ENCODE peak calls at places on chromosomes 2 and 18, in six cellular contexts. H is H9, I is IMR-90, C is H1, J is neuronal stem cell, S is mesendoderm. G is an unnamed sample.

GRCh38 chr2:60028819-60029218 is 524.6 kb downstream of the BCL11A start:
- DNase-seq in S (peak), H (no peak), I (no peak), J (no peak), C (no peak), G (peak)

GRCh38 chr18:6557052-6557451 is 142.3 kb upstream of the L3MBTL4 start:
- DNase-seq in I (no peak), J (peak), S (peak), H (peak), C (no peak), G (peak)

GRCh38 chr2:226154610-226155009 is 645.0 kb downstream of the IRS1 start:
- DNase-seq in S (no peak), C (no peak), H (no peak), J (no peak), I (no peak), G (no peak)

GRCh38 chr2:19543271-19544019 is 185.0 kb upstream of the OSR1 start:
- DNase-seq in I (peak), C (no peak), J (no peak), S (no peak), H (no peak), G (no peak)

GRCh38 chr18:76491801-76492668 is 3.0 kb downstream of the ZNF516 start:
- DNase-seq in J (peak), I (peak), S (peak), H (peak), C (no peak), G (no peak)

GRCh38 chr2:126761256-126761980 is 105.5 kb downstream of the GYPC start:
- DNase-seq in J (no peak), I (no peak), C (no peak), S (no peak), H (no peak), G (no peak)

GRCh38 chr2:221572180-221572820 is at the start of gene EPHA4:
- DNase-seq in H (peak), S (peak), J (peak), C (no peak), I (peak), G (peak)

GRCh38 chr18:79405781-79406575 is 10.2 kb downstream of the NFATC1 start:
- DNase-seq in J (no peak), S (no peak), H (no peak), C (no peak), I (no peak), G (no peak)

GRCh38 chr2:206062724-206063123 is 23.2 kb downstream of the INO80D start:
- DNase-seq in I (no peak), C (no peak), S (peak), J (no peak), H (no peak), G (no peak)

GRCh38 chr2:39736593-39736992 is 42.5 kb downstream of the THUMPD2 start:
- DNase-seq in J (no peak), I (peak), S (no peak), C (no peak), H (no peak), G (no peak)

GRCh38 chr2:167345559-167345958 is 457.3 kb downstream of the XIRP2 start:
- DNase-seq in C (no peak), I (no peak), J (no peak), H (no peak), S (no peak), G (no peak)

GRCh38 chr2:240798327-240798905 is 21.6 kb downstream of the KIF1A start:
- DNase-seq in I (no peak), C (no peak), H (no peak), J (no peak), S (no peak), G (no peak)

GRCh38 chr2:8475349-8476045 is 206.4 kb upstream of the ID2 start:
- DNase-seq in J (no peak), H (no peak), I (no peak), S (peak), C (no peak), G (peak)

GRCh38 chr2:212005077-212005671 is 533.4 kb downstream of the ERBB4 start:
- DNase-seq in H (peak), I (peak), J (peak), S (peak), C (peak), G (peak)

GRCh38 chr2:75168186-75168585 is 31.1 kb downstream of the TACR1 start:
- DNase-seq in I (no peak), C (no peak), S (peak), H (no peak), J (no peak), G (no peak)

GRCh38 chr18:72672364-72673151 is 128.4 kb upstream of the CBLN2 start:
- DNase-seq in I (peak), C (no peak), J (peak), H (no peak), S (peak), G (no peak)

GRCh38 chr18:55268146-55268545 is 308.9 kb upstream of the CCDC68 start:
- DNase-seq in H (no peak), I (no peak), J (no peak), S (no peak), C (no peak), G (no peak)

GRCh38 chr2:45637440-45637839 is 14.0 kb upstream of the PRKCE start:
- DNase-seq in C (no peak), I (peak), H (no peak), J (no peak), S (no peak), G (no peak)

GRCh38 chr2:197096649-197097048 is 170.1 kb upstream of the PGAP1 start:
- DNase-seq in C (no peak), J (no peak), S (peak), H (no peak), I (no peak), G (no peak)

GRCh38 chr2:150075831-150076230 is 411.6 kb downstream of the RND3 start:
- DNase-seq in H (no peak), C (no peak), J (no peak), I (peak), S (no peak), G (no peak)

GRCh38 chr2:114534051-114534727 is 91.7 kb downstream of the DPP10 start:
- DNase-seq in J (no peak), I (no peak), S (no peak), H (no peak), C (no peak), G (no peak)

GRCh38 chr2:96342085-96342484 is 6.5 kb downstream of the NCAPH start:
- DNase-seq in H (no peak), C (no peak), I (peak), J (no peak), S (no peak), G (no peak)

GRCh38 chr2:84879595-84880394 is 1.1 kb downstream of the TRABD2A start:
- DNase-seq in J (no peak), S (no peak), H (peak), I (no peak), C (no peak), G (no peak)

GRCh38 chr18:62751341-62751821 is 36.0 kb downstream of the PHLPP1 start:
- DNase-seq in I (peak), J (peak), C (peak), H (peak), S (peak), G (no peak)

GRCh38 chr2:239629936-239630617 is 229.3 kb upstream of the HDAC4 start:
- DNase-seq in S (no peak), J (no peak), I (no peak), C (no peak), H (no peak), G (peak)

GRCh38 chr2:155223781-155224406 is 525.4 kb downstream of the KCNJ3 start:
- DNase-seq in S (peak), I (no peak), C (no peak), J (peak), H (no peak), G (peak)

GRCh38 chr2:200773083-200773482 is 38.6 kb upstream of the BZW1 start:
- DNase-seq in S (no peak), C (no peak), I (no peak), J (no peak), H (no peak), G (no peak)

GRCh38 chr2:8954990-8955389 is 48.5 kb downstream of the MBOAT2 start:
- DNase-seq in I (peak), H (no peak), J (no peak), S (no peak), C (no peak), G (peak)

GRCh38 chr18:30991397-30991796 is 51.1 kb downstream of the DSC3 start:
- DNase-seq in J (no peak), H (no peak), C (no peak), I (no peak), S (no peak), G (no peak)

GRCh38 chr2:136015688-136016087 is 30.3 kb upstream of the DARS1 start:
- DNase-seq in C (no peak), H (no peak), I (no peak), J (no peak), S (no peak), G (no peak)

GRCh38 chr18:22630980-22631379 is 213.3 kb upstream of the CTAGE1 start:
- DNase-seq in H (no peak), I (no peak), S (no peak), C (no peak), J (no peak), G (no peak)

GRCh38 chr2:33186937-33187336 is 240.2 kb downstream of the LTBP1 start:
- DNase-seq in C (no peak), H (no peak), J (no peak), I (no peak), S (no peak), G (peak)

GRCh38 chr18:14975431-14975830 is 227.5 kb downstream of the ANKRD30B start:
- DNase-seq in H (no peak), I (no peak), J (no peak), S (no peak), C (no peak), G (no peak)

GRCh38 chr2:160062283-160063005 is at the start of gene PLA2R1:
- DNase-seq in H (peak), C (no peak), J (peak), I (peak), S (peak), G (peak)

GRCh38 chr2:63435080-63435479 is 153.2 kb downstream of the WDPCP start:
- DNase-seq in J (no peak), C (no peak), S (no peak), I (no peak), H (no peak), G (no peak)

GRCh38 chr2:25375371-25375988 is 33.8 kb upstream of the DNMT3A start:
- DNase-seq in S (no peak), I (no peak), J (no peak), C (no peak), H (peak), G (no peak)

GRCh38 chr2:173288561-173288960 is 66.1 kb upstream of the CDCA7 start:
- DNase-seq in C (no peak), H (no peak), I (peak), J (no peak), S (no peak), G (no peak)

GRCh38 chr2:23124214-23124735 is 260.7 kb upstream of the KLHL29 start:
- DNase-seq in I (no peak), J (no peak), C (no peak), H (no peak), S (no peak), G (no peak)

DNA sequence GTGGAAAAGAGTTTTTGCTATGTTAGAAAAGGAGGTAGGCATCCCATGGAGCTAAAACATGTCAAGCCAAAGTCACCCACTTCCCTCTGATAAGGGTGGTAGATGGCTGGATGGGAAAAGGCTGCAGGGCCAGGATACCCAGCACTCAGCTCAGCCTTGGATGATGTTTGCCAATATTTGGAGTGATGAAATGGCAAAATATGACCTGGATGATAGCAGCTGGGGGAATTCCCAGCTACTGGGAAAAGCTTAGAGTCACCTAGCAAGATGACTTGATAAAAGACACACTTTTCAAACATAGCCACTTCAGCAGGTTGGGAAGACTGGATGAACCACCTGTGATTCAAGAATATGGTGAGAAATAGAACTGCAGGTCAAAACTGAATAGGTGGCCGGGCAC is 10.1 kb downstream of the RFX8 start:
- DNase-seq in H (no peak), I (peak), J (no peak), S (no peak), C (no peak), G (peak)
- H4K8ac ChIP-seq in H (no peak), I (peak), J (no peak), S (no peak), C (no peak), G (no peak)

GRCh38 chr2:112740522-112740921 is 19.7 kb downstream of the NT5DC4 start:
- DNase-seq in J (no peak), H (no peak), I (no peak), S (no peak), C (no peak), G (no peak)
- H4K8ac ChIP-seq in J (no peak), H (no peak), I (no peak), S (no peak), C (no peak), G (no peak)

GRCh38 chr2:69741281-69742169 is at the start of gene ANXA4:
- DNase-seq in I (peak), H (peak), S (peak), C (peak), J (peak), G (peak)

GRCh38 chr2:69744456-69744855 is 2.5 kb downstream of the ANXA4 start:
- DNase-seq in S (no peak), J (no peak), C (no peak), H (no peak), I (no peak), G (no peak)

GRCh38 chr2:69743847-69744264 is 1.9 kb downstream of the ANXA4 start:
- DNase-seq in H (no peak), J (no peak), I (no peak), S (no peak), C (no peak), G (no peak)

GRCh38 chr2:69742170-69742952 is 427 bp downstream of the ANXA4 start:
- DNase-seq in H (no peak), I (peak), S (peak), C (no peak), J (peak), G (peak)
- H4K8ac ChIP-seq in H (no peak), I (peak), S (no peak), C (peak), J (peak), G (peak)

DNA sequence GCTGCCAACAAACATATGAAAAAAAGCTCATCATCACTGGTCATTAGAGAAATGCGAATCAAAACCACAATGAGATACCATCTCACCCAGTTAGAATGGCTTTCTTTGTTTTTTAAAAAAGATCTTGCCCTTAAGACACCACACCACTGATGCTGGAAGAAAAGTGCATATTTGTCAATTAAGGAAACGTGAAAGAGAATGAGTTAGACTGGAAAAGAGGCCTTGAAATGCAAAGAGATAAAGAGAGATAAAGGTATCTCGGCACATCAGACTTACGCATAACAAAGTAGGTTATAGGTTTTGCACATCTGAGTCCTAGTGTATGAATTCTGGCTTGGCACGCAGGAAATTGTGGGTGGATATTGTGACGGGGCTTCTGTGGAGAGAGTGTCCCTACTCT is 149.5 kb downstream of the MTX2 start:
- DNase-seq in C (no peak), J (no peak), H (no peak), I (no peak), S (no peak), G (peak)
- H4K8ac ChIP-seq in C (peak), J (no peak), H (no peak), I (peak), S (no peak), G (no peak)

GRCh38 chr2:224110811-224111210 is 71.7 kb upstream of the SERPINE2 start:
- DNase-seq in S (no peak), H (no peak), J (no peak), I (no peak), C (no peak), G (no peak)
- H4K8ac ChIP-seq in S (no peak), H (no peak), J (no peak), I (no peak), C (no peak), G (no peak)

GRCh38 chr2:133362061-133362476 is 206.2 kb downstream of the NCKAP5 start:
- DNase-seq in H (no peak), J (no peak), C (no peak), I (peak), S (peak), G (no peak)
- H4K8ac ChIP-seq in H (no peak), J (no peak), C (no peak), I (no peak), S (no peak), G (no peak)

GRCh38 chr2:70248810-70249438 is 496 bp upstream of the TIA1 start:
- DNase-seq in S (peak), J (peak), C (peak), H (no peak), I (no peak), G (peak)

GRCh38 chr2:70250434-70250833 is 2.0 kb upstream of the TIA1 start:
- DNase-seq in I (no peak), J (no peak), H (no peak), C (no peak), S (no peak), G (no peak)

GRCh38 chr2:70248145-70248809 is at the start of gene TIA1:
- DNase-seq in H (peak), S (peak), J (peak), C (peak), I (peak), G (peak)

GRCh38 chr2:70243804-70244584 is 4.4 kb downstream of the TIA1 start:
- DNase-seq in I (peak), S (peak), J (no peak), H (no peak), C (no peak), G (no peak)

DNA sequence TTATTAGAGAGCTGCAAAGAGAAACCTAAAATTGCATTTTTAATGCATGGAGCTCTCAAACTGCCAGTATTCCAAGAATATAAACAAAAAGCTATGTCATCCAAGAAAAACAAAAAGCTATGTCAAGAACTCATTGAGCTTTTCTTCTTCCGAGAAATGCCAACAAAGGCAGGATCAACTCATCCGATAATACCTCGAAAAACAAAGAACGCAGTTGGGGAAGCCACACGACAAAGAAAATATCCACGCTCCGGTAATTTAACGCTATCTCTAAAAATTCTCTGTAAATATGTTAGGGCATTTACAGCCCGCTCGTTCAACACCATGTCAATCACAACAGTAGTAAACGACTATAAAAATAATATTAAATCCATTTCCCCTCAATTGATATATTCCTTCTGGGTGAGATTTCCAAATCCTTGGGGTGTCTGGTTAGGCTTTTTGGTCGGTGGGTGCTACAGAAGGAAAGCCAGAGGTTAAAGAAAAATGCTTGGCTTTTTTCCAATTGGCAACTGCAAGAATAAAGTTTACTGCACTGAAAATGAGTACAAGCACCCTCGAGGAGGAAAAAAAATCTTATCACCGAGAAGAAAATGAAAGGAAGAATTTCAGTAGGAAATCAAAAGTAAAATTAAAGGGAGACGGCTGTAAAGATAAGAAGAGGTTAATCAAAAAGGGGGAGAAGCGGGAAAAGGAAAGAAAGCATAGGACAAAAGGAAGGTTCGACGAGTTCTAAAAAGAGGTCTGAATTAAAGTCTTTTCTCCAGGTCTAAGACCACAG is 874 bp downstream of the TIA1 start:
- DNase-seq in S (no peak), C (no peak), H (no peak), J (peak), I (peak), G (peak)
- H4K8ac ChIP-seq in S (no peak), C (peak), H (peak), J (no peak), I (peak), G (peak)

GRCh38 chr2:165294912-165295311 is 55.7 kb downstream of the SCN2A start:
- DNase-seq in C (no peak), J (no peak), S (no peak), I (no peak), H (no peak), G (no peak)
- H4K8ac ChIP-seq in C (no peak), J (no peak), S (no peak), I (no peak), H (no peak), G (no peak)

G was measured in trophoblast cell.